ENCODE peak calls at places on chromosomes 6 and 20, in ten cellular contexts. S is hippocampal formation; M is stimulated activated CD4-positive, alpha-beta T cell treated with anti-CD3 and anti-CD28 coated beads, TNF-alpha, amount 100 ng/mL, for 24 hours; N is stimulated activated CD8-positive, alpha-beta memory T cell treated with anti-CD3 and anti-CD28 coated beads, Interleukin-7, amount 100 ng/mL, for 1 hour; X is MM.1S; K is activated CD4-positive, alpha-beta T cell treated with anti-CD3 and anti-CD28 coated beads for 1 hour; F is NCI-H345; Q is activated CD4-positive, alpha-beta memory T cell treated with anti-CD3 and anti-CD28 coated beads for 36 hours; P is body of pancreas; U is ACHN. H is an unnamed sample.

GRCh38 chr6:165571721-165572132 is 91.3 kb downstream of the PDE10A start:
- DNase-seq in S (no peak), N (no peak), X (no peak), K (no peak), U (peak), M (no peak), P (no peak), F (no peak), Q (no peak), H (no peak)

GRCh38 chr20:31853481-31853880 is 8.1 kb upstream of the FOXS1 start:
- DNase-seq in Q (no peak), K (no peak), M (no peak), X (no peak), N (no peak), P (no peak), F (no peak), U (no peak), S (no peak), H (no peak)

GRCh38 chr20:16124911-16125776 is 448.1 kb downstream of the KIF16B start:
- DNase-seq in X (no peak), S (no peak), N (no peak), K (no peak), Q (no peak), P (no peak), U (no peak), M (no peak), F (no peak), H (no peak)

GRCh38 chr6:104958178-104958520 is 1.2 kb downstream of the LIN28B start:
- DNase-seq in M (no peak), Q (no peak), K (no peak), N (no peak), X (no peak), P (no peak), S (no peak), U (no peak), F (no peak), H (no peak)

GRCh38 chr6:97049254-97050004 is 124.9 kb downstream of the KLHL32 start:
- DNase-seq in P (no peak), Q (peak), X (peak), N (no peak), M (no peak), K (no peak), S (no peak), F (no peak), U (no peak), H (no peak)

GRCh38 chr6:106145741-106146227 is 59.6 kb downstream of the PRDM1 start:
- DNase-seq in U (no peak), X (peak), M (peak), N (no peak), Q (peak), F (no peak), K (no peak), S (no peak), P (no peak), H (no peak)

GRCh38 chr6:117771403-117771802 is 96.1 kb downstream of the NUS1 start:
- DNase-seq in P (no peak), N (no peak), X (peak), K (no peak), S (no peak), M (no peak), U (no peak), Q (no peak), F (no peak), H (no peak)

GRCh38 chr6:143746202-143747119 is 68.7 kb downstream of the PHACTR2 start:
- DNase-seq in U (no peak), P (peak), Q (no peak), N (no peak), M (no peak), F (peak), K (no peak), S (no peak), X (no peak), H (no peak)

H was measured in NCI-H748 treated with DMSO at 0.1 percent for 48 hours.